ENCODE peak calls at places on chromosome 5, in eight cellular contexts. One of them, this sample, is unnamed.

GRCh38 chr5:73451218-73452130 is 2.9 kb upstream of the FOXD1 start:
- DNase-seq in fibroblast of villous mesenchyme: peak
- DNase-seq in HCT116: no peak
- DNase-seq in pancreas: peak
- DNase-seq in endothelial cell: peak
- DNase-seq in stomach: peak
- DNase-seq in neural crest cell: peak
- DNase-seq in CD8-positive, alpha-beta T cell: peak
- DNase-seq in this sample: peak

GRCh38 chr5:177479774-177480173 is 6.3 kb upstream of the DBN1 start:
- DNase-seq in fibroblast of villous mesenchyme: peak
- DNase-seq in HCT116: no peak
- DNase-seq in pancreas: no peak
- DNase-seq in endothelial cell: no peak
- DNase-seq in stomach: no peak
- DNase-seq in neural crest cell: no peak
- DNase-seq in CD8-positive, alpha-beta T cell: no peak
- DNase-seq in this sample: no peak

GRCh38 chr5:142246-142810 is 49.0 kb upstream of the LRRC14B start:
- DNase-seq in fibroblast of villous mesenchyme: no peak
- DNase-seq in HCT116: no peak
- DNase-seq in pancreas: no peak
- DNase-seq in endothelial cell: no peak
- DNase-seq in stomach: no peak
- DNase-seq in neural crest cell: no peak
- DNase-seq in CD8-positive, alpha-beta T cell: no peak
- DNase-seq in this sample: no peak

GRCh38 chr5:95285406-95285761 is 490 bp upstream of the MCTP1 start:
- DNase-seq in fibroblast of villous mesenchyme: peak
- DNase-seq in HCT116: no peak
- DNase-seq in pancreas: no peak
- DNase-seq in endothelial cell: no peak
- DNase-seq in stomach: no peak
- DNase-seq in neural crest cell: no peak
- DNase-seq in CD8-positive, alpha-beta T cell: no peak
- DNase-seq in this sample: peak

GRCh38 chr5:171418316-171418981 is 998 bp upstream of the FGF18 start:
- DNase-seq in fibroblast of villous mesenchyme: peak
- DNase-seq in HCT116: peak
- DNase-seq in pancreas: peak
- DNase-seq in endothelial cell: peak
- DNase-seq in stomach: peak
- DNase-seq in neural crest cell: peak
- DNase-seq in CD8-positive, alpha-beta T cell: no peak
- DNase-seq in this sample: peak

GRCh38 chr5:21452429-21452828 is 1400.7 kb downstream of the CDH12 start:
- DNase-seq in fibroblast of villous mesenchyme: no peak
- DNase-seq in HCT116: no peak
- DNase-seq in pancreas: no peak
- DNase-seq in endothelial cell: no peak
- DNase-seq in stomach: no peak
- DNase-seq in neural crest cell: no peak
- DNase-seq in CD8-positive, alpha-beta T cell: no peak
- DNase-seq in this sample: no peak

GRCh38 chr5:34618666-34619065 is 37.5 kb upstream of the RAI14 start:
- DNase-seq in fibroblast of villous mesenchyme: no peak
- DNase-seq in HCT116: no peak
- DNase-seq in pancreas: no peak
- DNase-seq in endothelial cell: no peak
- DNase-seq in stomach: no peak
- DNase-seq in neural crest cell: no peak
- DNase-seq in CD8-positive, alpha-beta T cell: no peak
- DNase-seq in this sample: no peak

GRCh38 chr5:151288180-151288579 is 15.4 kb downstream of the SLC36A3 start:
- DNase-seq in fibroblast of villous mesenchyme: no peak
- DNase-seq in HCT116: peak
- DNase-seq in pancreas: no peak
- DNase-seq in endothelial cell: no peak
- DNase-seq in stomach: no peak
- DNase-seq in neural crest cell: no peak
- DNase-seq in CD8-positive, alpha-beta T cell: no peak
- DNase-seq in this sample: peak

GRCh38 chr5:758698-759053 is 25.9 kb downstream of the ZDHHC11B start:
- DNase-seq in fibroblast of villous mesenchyme: no peak
- DNase-seq in HCT116: no peak
- DNase-seq in pancreas: peak
- DNase-seq in endothelial cell: no peak
- DNase-seq in stomach: no peak
- DNase-seq in neural crest cell: no peak
- DNase-seq in CD8-positive, alpha-beta T cell: no peak
- DNase-seq in this sample: no peak

GRCh38 chr5:76718381-76718832 is 2.5 kb downstream of the F2R start:
- DNase-seq in fibroblast of villous mesenchyme: peak
- DNase-seq in HCT116: no peak
- DNase-seq in pancreas: no peak
- DNase-seq in endothelial cell: no peak
- DNase-seq in stomach: no peak
- DNase-seq in neural crest cell: no peak
- DNase-seq in CD8-positive, alpha-beta T cell: no peak
- DNase-seq in this sample: no peak

GRCh38 chr5:5540065-5540464 is 117.6 kb downstream of the ICE1 start:
- DNase-seq in fibroblast of villous mesenchyme: no peak
- DNase-seq in HCT116: no peak
- DNase-seq in pancreas: no peak
- DNase-seq in endothelial cell: no peak
- DNase-seq in stomach: no peak
- DNase-seq in neural crest cell: no peak
- DNase-seq in CD8-positive, alpha-beta T cell: no peak
- DNase-seq in this sample: no peak

GRCh38 chr5:125603321-125603720 is 819.9 kb upstream of the GRAMD2B start:
- DNase-seq in fibroblast of villous mesenchyme: no peak
- DNase-seq in HCT116: no peak
- DNase-seq in pancreas: no peak
- DNase-seq in endothelial cell: no peak
- DNase-seq in stomach: no peak
- DNase-seq in neural crest cell: no peak
- DNase-seq in CD8-positive, alpha-beta T cell: no peak
- DNase-seq in this sample: no peak

GRCh38 chr5:2761921-2762488 is 10.5 kb upstream of the IRX2 start:
- DNase-seq in fibroblast of villous mesenchyme: no peak
- DNase-seq in HCT116: no peak
- DNase-seq in pancreas: no peak
- DNase-seq in endothelial cell: no peak
- DNase-seq in stomach: no peak
- DNase-seq in neural crest cell: no peak
- DNase-seq in CD8-positive, alpha-beta T cell: no peak
- DNase-seq in this sample: peak

GRCh38 chr5:170809551-170809950 is 26.0 kb downstream of the GABRP start:
- DNase-seq in fibroblast of villous mesenchyme: peak
- DNase-seq in HCT116: peak
- DNase-seq in pancreas: no peak
- DNase-seq in endothelial cell: peak
- DNase-seq in stomach: peak
- DNase-seq in neural crest cell: no peak
- DNase-seq in CD8-positive, alpha-beta T cell: no peak
- DNase-seq in this sample: peak

GRCh38 chr5:122877518-122877917 is 32.1 kb downstream of the SNX24 start:
- DNase-seq in fibroblast of villous mesenchyme: no peak
- DNase-seq in HCT116: no peak
- DNase-seq in pancreas: no peak
- DNase-seq in endothelial cell: no peak
- DNase-seq in stomach: no peak
- DNase-seq in neural crest cell: no peak
- DNase-seq in CD8-positive, alpha-beta T cell: no peak
- DNase-seq in this sample: no peak

GRCh38 chr5:59332236-59332973 is 561.1 kb downstream of the PDE4D start:
- DNase-seq in fibroblast of villous mesenchyme: no peak
- DNase-seq in HCT116: no peak
- DNase-seq in pancreas: no peak
- DNase-seq in endothelial cell: no peak
- DNase-seq in stomach: no peak
- DNase-seq in neural crest cell: no peak
- DNase-seq in CD8-positive, alpha-beta T cell: no peak
- DNase-seq in this sample: no peak

GRCh38 chr5:81852277-81853004 is 101.5 kb upstream of the SSBP2 start:
- DNase-seq in fibroblast of villous mesenchyme: peak
- DNase-seq in HCT116: peak
- DNase-seq in pancreas: peak
- DNase-seq in endothelial cell: peak
- DNase-seq in stomach: no peak
- DNase-seq in neural crest cell: no peak
- DNase-seq in CD8-positive, alpha-beta T cell: no peak
- DNase-seq in this sample: peak

GRCh38 chr5:129116797-129117196 is 22.2 kb downstream of the ISOC1 start:
- DNase-seq in fibroblast of villous mesenchyme: no peak
- DNase-seq in HCT116: no peak
- DNase-seq in pancreas: no peak
- DNase-seq in endothelial cell: no peak
- DNase-seq in stomach: no peak
- DNase-seq in neural crest cell: no peak
- DNase-seq in CD8-positive, alpha-beta T cell: no peak
- DNase-seq in this sample: peak

GRCh38 chr5:78364005-78364404 is 3.6 kb downstream of the SCAMP1 start:
- DNase-seq in fibroblast of villous mesenchyme: no peak
- DNase-seq in HCT116: no peak
- DNase-seq in pancreas: no peak
- DNase-seq in endothelial cell: no peak
- DNase-seq in stomach: no peak
- DNase-seq in neural crest cell: no peak
- DNase-seq in CD8-positive, alpha-beta T cell: no peak
- DNase-seq in this sample: no peak

GRCh38 chr5:14771972-14772371 is 99.6 kb downstream of the ANKH start:
- DNase-seq in fibroblast of villous mesenchyme: no peak
- DNase-seq in HCT116: no peak
- DNase-seq in pancreas: no peak
- DNase-seq in endothelial cell: no peak
- DNase-seq in stomach: no peak
- DNase-seq in neural crest cell: no peak
- DNase-seq in CD8-positive, alpha-beta T cell: no peak
- DNase-seq in this sample: no peak

GRCh38 chr5:14771195-14771594 is 100.4 kb downstream of the ANKH start:
- DNase-seq in fibroblast of villous mesenchyme: no peak
- DNase-seq in HCT116: no peak
- DNase-seq in pancreas: no peak
- DNase-seq in endothelial cell: no peak
- DNase-seq in stomach: no peak
- DNase-seq in neural crest cell: no peak
- DNase-seq in CD8-positive, alpha-beta T cell: no peak
- DNase-seq in this sample: no peak

GRCh38 chr5:14768838-14769365 is 102.7 kb downstream of the ANKH start:
- DNase-seq in fibroblast of villous mesenchyme: no peak
- DNase-seq in HCT116: no peak
- DNase-seq in pancreas: no peak
- DNase-seq in endothelial cell: no peak
- DNase-seq in stomach: no peak
- DNase-seq in neural crest cell: no peak
- DNase-seq in CD8-positive, alpha-beta T cell: no peak
- DNase-seq in this sample: no peak

GRCh38 chr5:14766591-14766990 is 102.1 kb downstream of the OTULIN start:
- DNase-seq in fibroblast of villous mesenchyme: no peak
- DNase-seq in HCT116: no peak
- DNase-seq in pancreas: no peak
- DNase-seq in endothelial cell: no peak
- DNase-seq in stomach: no peak
- DNase-seq in neural crest cell: no peak
- DNase-seq in CD8-positive, alpha-beta T cell: no peak
- DNase-seq in this sample: no peak

GRCh38 chr5:14767942-14768837 is 103.4 kb downstream of the ANKH start:
- DNase-seq in fibroblast of villous mesenchyme: no peak
- DNase-seq in HCT116: no peak
- DNase-seq in pancreas: no peak
- DNase-seq in endothelial cell: no peak
- DNase-seq in stomach: no peak
- DNase-seq in neural crest cell: no peak
- DNase-seq in CD8-positive, alpha-beta T cell: no peak
- DNase-seq in this sample: no peak
- TF ChIP-seq CTCF in fibroblast of villous mesenchyme: no peak
- TF ChIP-seq CTCF in HCT116: no peak
- TF ChIP-seq CTCF in pancreas: no peak
- TF ChIP-seq CTCF in endothelial cell: no peak
- TF ChIP-seq CTCF in stomach: no peak
- TF ChIP-seq CTCF in neural crest cell: no peak
- TF ChIP-seq CTCF in CD8-positive, alpha-beta T cell: no peak
- TF ChIP-seq CTCF in this sample: no peak

GRCh38 chr5:118592678-118593328 is 395.5 kb downstream of the DTWD2 start:
- DNase-seq in fibroblast of villous mesenchyme: no peak
- DNase-seq in HCT116: peak
- DNase-seq in pancreas: no peak
- DNase-seq in endothelial cell: no peak
- DNase-seq in stomach: no peak
- DNase-seq in neural crest cell: no peak
- DNase-seq in CD8-positive, alpha-beta T cell: no peak
- DNase-seq in this sample: peak
- TF ChIP-seq CTCF in fibroblast of villous mesenchyme: no peak
- TF ChIP-seq CTCF in HCT116: peak
- TF ChIP-seq CTCF in pancreas: no peak
- TF ChIP-seq CTCF in endothelial cell: peak
- TF ChIP-seq CTCF in stomach: no peak
- TF ChIP-seq CTCF in neural crest cell: peak
- TF ChIP-seq CTCF in CD8-positive, alpha-beta T cell: no peak
- TF ChIP-seq CTCF in this sample: peak

GRCh38 chr5:180071418-180072255 is at the start of gene RNF130:
- DNase-seq in fibroblast of villous mesenchyme: peak
- DNase-seq in HCT116: peak
- DNase-seq in pancreas: peak
- DNase-seq in endothelial cell: peak
- DNase-seq in stomach: peak
- DNase-seq in neural crest cell: peak
- DNase-seq in CD8-positive, alpha-beta T cell: peak
- DNase-seq in this sample: peak
- TF ChIP-seq CTCF in fibroblast of villous mesenchyme: no peak
- TF ChIP-seq CTCF in HCT116: no peak
- TF ChIP-seq CTCF in pancreas: no peak
- TF ChIP-seq CTCF in endothelial cell: no peak
- TF ChIP-seq CTCF in stomach: no peak
- TF ChIP-seq CTCF in neural crest cell: no peak
- TF ChIP-seq CTCF in CD8-positive, alpha-beta T cell: no peak
- TF ChIP-seq CTCF in this sample: no peak

GRCh38 chr5:179207470-179207869 is 137.8 kb downstream of the ADAMTS2 start:
- DNase-seq in fibroblast of villous mesenchyme: no peak
- DNase-seq in HCT116: no peak
- DNase-seq in pancreas: peak
- DNase-seq in endothelial cell: no peak
- DNase-seq in stomach: no peak
- DNase-seq in neural crest cell: no peak
- DNase-seq in CD8-positive, alpha-beta T cell: no peak
- DNase-seq in this sample: no peak

GRCh38 chr5:179208706-179209358 is 136.4 kb downstream of the ADAMTS2 start:
- DNase-seq in fibroblast of villous mesenchyme: no peak
- DNase-seq in HCT116: no peak
- DNase-seq in pancreas: peak
- DNase-seq in endothelial cell: no peak
- DNase-seq in stomach: no peak
- DNase-seq in neural crest cell: no peak
- DNase-seq in CD8-positive, alpha-beta T cell: no peak
- DNase-seq in this sample: no peak

GRCh38 chr5:179209359-179210150 is 135.7 kb downstream of the ADAMTS2 start:
- DNase-seq in fibroblast of villous mesenchyme: peak
- DNase-seq in HCT116: no peak
- DNase-seq in pancreas: peak
- DNase-seq in endothelial cell: no peak
- DNase-seq in stomach: no peak
- DNase-seq in neural crest cell: no peak
- DNase-seq in CD8-positive, alpha-beta T cell: no peak
- DNase-seq in this sample: no peak

GRCh38 chr5:179206366-179206765 is 138.9 kb downstream of the ADAMTS2 start:
- DNase-seq in fibroblast of villous mesenchyme: no peak
- DNase-seq in HCT116: no peak
- DNase-seq in pancreas: peak
- DNase-seq in endothelial cell: no peak
- DNase-seq in stomach: no peak
- DNase-seq in neural crest cell: no peak
- DNase-seq in CD8-positive, alpha-beta T cell: no peak
- DNase-seq in this sample: no peak

GRCh38 chr5:179207920-179208705 is 137.1 kb downstream of the ADAMTS2 start:
- DNase-seq in fibroblast of villous mesenchyme: no peak
- DNase-seq in HCT116: no peak
- DNase-seq in pancreas: peak
- DNase-seq in endothelial cell: no peak
- DNase-seq in stomach: no peak
- DNase-seq in neural crest cell: no peak
- DNase-seq in CD8-positive, alpha-beta T cell: no peak
- DNase-seq in this sample: no peak
- TF ChIP-seq CTCF in fibroblast of villous mesenchyme: no peak
- TF ChIP-seq CTCF in HCT116: no peak
- TF ChIP-seq CTCF in pancreas: no peak
- TF ChIP-seq CTCF in endothelial cell: no peak
- TF ChIP-seq CTCF in stomach: no peak
- TF ChIP-seq CTCF in neural crest cell: no peak
- TF ChIP-seq CTCF in CD8-positive, alpha-beta T cell: no peak
- TF ChIP-seq CTCF in this sample: no peak

This sample was measured in GM23338.